ENCODE peak calls at places on chromosomes 13 and 19, in nine cellular contexts. O, C, Z, L, Y, N, J, U and T are unnamed samples.

GRCh38 chr13:66424417-66424816 is 805.7 kb downstream of the PCDH9 start:
- DNase-seq in U (peak), L (no peak), N (no peak), Z (no peak), C (peak), J (peak), Y (no peak), O (no peak), T (no peak)

GRCh38 chr19:4508698-4509097 is 9.6 kb downstream of the PLIN4 start:
- DNase-seq in C (no peak), O (no peak), U (no peak), L (no peak), N (no peak), J (no peak), Y (no peak), Z (no peak), T (no peak)

GRCh38 chr19:49555600-49556411 is 24.6 kb downstream of the NOSIP start:
- DNase-seq in U (peak), N (peak), Y (peak), O (no peak), L (no peak), J (no peak), C (peak), Z (peak), T (no peak)

GRCh38 chr13:104426435-104426834 is 1360.2 kb upstream of the SLC10A2 start:
- DNase-seq in O (no peak), C (no peak), Z (no peak), N (no peak), J (no peak), U (no peak), L (no peak), Y (no peak), T (no peak)

GRCh38 chr13:26220575-26220974 is 1.5 kb downstream of the RNF6 start:
- DNase-seq in Z (peak), N (no peak), J (peak), O (no peak), L (no peak), U (peak), C (peak), Y (no peak), T (no peak)

GRCh38 chr13:74886496-74886895 is 595.5 kb downstream of the TBC1D4 start:
- DNase-seq in N (no peak), Z (peak), O (no peak), J (no peak), U (no peak), L (no peak), Y (no peak), C (no peak), T (no peak)

GRCh38 chr19:51417107-51417806 is at the start of gene SIGLEC10:
- DNase-seq in Y (no peak), C (peak), N (no peak), O (peak), Z (peak), J (no peak), U (peak), L (no peak), T (no peak)

GRCh38 chr19:17718467-17718987 is 753 bp upstream of the MAP1S start:
- DNase-seq in O (no peak), L (no peak), J (no peak), Y (no peak), Z (no peak), C (no peak), N (no peak), U (no peak), T (no peak)

GRCh38 chr13:97280478-97280877 is 58.3 kb downstream of the MBNL2 start:
- DNase-seq in C (peak), Z (no peak), L (no peak), O (no peak), N (no peak), Y (no peak), J (peak), U (peak), T (no peak)

GRCh38 chr19:33434886-33435705 is 61.6 kb downstream of the CEBPG start:
- DNase-seq in C (peak), Y (no peak), J (no peak), Z (peak), U (peak), O (no peak), L (peak), N (no peak), T (no peak)

GRCh38 chr19:51027873-51028272 is 1.5 kb upstream of the KLK11 start:
- DNase-seq in Y (no peak), C (no peak), Z (no peak), J (no peak), U (no peak), L (no peak), N (no peak), O (no peak), T (no peak)

GRCh38 chr19:38202504-38202903 is 21.5 kb downstream of the DPF1 start:
- DNase-seq in U (no peak), Z (no peak), C (no peak), O (no peak), Y (no peak), J (no peak), N (no peak), L (no peak), T (no peak)

GRCh38 chr19:2047449-2048103 is 3.5 kb downstream of the MKNK2 start:
- DNase-seq in Z (no peak), O (peak), J (peak), N (no peak), L (no peak), Y (peak), C (peak), U (peak), T (no peak)

GRCh38 chr13:80010286-80010831 is 330.6 kb downstream of the SPRY2 start:
- DNase-seq in C (no peak), J (no peak), Z (no peak), N (no peak), L (peak), U (no peak), Y (no peak), O (no peak), T (no peak)

GRCh38 chr13:64471916-64472315 is 2758.2 kb downstream of the PCDH9 start:
- DNase-seq in L (peak), Y (no peak), N (no peak), O (no peak), U (peak), C (peak), J (peak), Z (peak), T (no peak)

GRCh38 chr13:42363941-42364612 is 92.1 kb downstream of the AKAP11 start:
- DNase-seq in O (no peak), Y (no peak), N (no peak), C (peak), L (no peak), U (peak), J (no peak), Z (no peak), T (no peak)

GRCh38 chr19:33241530-33242101 is 16.0 kb upstream of the SLC7A10 start:
- DNase-seq in U (no peak), Z (peak), Y (no peak), L (no peak), C (peak), O (no peak), J (no peak), N (no peak), T (no peak)

GRCh38 chr13:23992722-23993438 is 95.6 kb upstream of the C1QTNF9B start:
- DNase-seq in J (no peak), L (no peak), Y (no peak), O (peak), U (no peak), N (no peak), Z (no peak), C (no peak), T (no peak)

GRCh38 chr13:77698211-77699058 is 948 bp downstream of the SLAIN1 start:
- DNase-seq in Z (peak), O (peak), J (no peak), C (peak), N (peak), Y (peak), U (peak), L (peak), T (no peak)

GRCh38 chr13:26051231-26052135 is at the start of gene SHISA2:
- DNase-seq in J (no peak), U (peak), Z (peak), N (no peak), L (peak), O (peak), Y (peak), C (peak), T (peak)

GRCh38 chr13:64347662-64348061 is 2882.5 kb downstream of the PCDH9 start:
- DNase-seq in C (no peak), U (peak), O (no peak), Z (peak), J (peak), L (no peak), Y (no peak), N (no peak), T (no peak)

GRCh38 chr13:94858856-94859811 is 146.8 kb upstream of the SOX21 start:
- DNase-seq in O (peak), U (no peak), C (no peak), Y (peak), Z (no peak), L (no peak), N (no peak), J (no peak), T (no peak)

GRCh38 chr13:108037348-108037747 is 178.0 kb downstream of the LIG4 start:
- DNase-seq in C (no peak), N (no peak), L (no peak), Y (no peak), J (no peak), U (no peak), Z (no peak), O (no peak), T (no peak)

GRCh38 chr13:60642552-60642951 is 245.5 kb downstream of the TDRD3 start:
- DNase-seq in C (no peak), Z (no peak), Y (no peak), L (no peak), J (no peak), O (no peak), U (no peak), N (no peak), T (no peak)